ENCODE peak calls at places on chromosomes 12 and 14, in five cellular contexts. Q, T, P, N and R are unnamed samples.

GRCh38 chr12:269216-269615 is 6.6 kb upstream of the SLC6A13 start:
- DNase-seq in N (no peak), P (no peak), Q (no peak), T (no peak), R (no peak)

GRCh38 chr14:21987937-21988336 is 314.3 kb upstream of the OR4E1 start:
- DNase-seq in T (peak; percentile 45), Q (peak; percentile 68), P (peak; percentile 10), N (no peak), R (no peak)

GRCh38 chr12:91058821-91059220 is 997 bp upstream of the KERA start:
- DNase-seq in T (no peak), N (no peak), Q (no peak), P (no peak), R (no peak)

GRCh38 chr12:26874501-26875296 is 41.7 kb upstream of the ITPR2 start:
- DNase-seq in T (no peak), N (no peak), P (no peak), Q (no peak), R (peak; percentile 68)

GRCh38 chr12:123608192-123608591 is 6.3 kb downstream of the DDX55 start:
- DNase-seq in T (no peak), P (no peak), N (no peak), Q (no peak), R (no peak)

GRCh38 chr12:109738878-109739665 is 25.4 kb downstream of the FAM222A start:
- DNase-seq in P (no peak), T (no peak), N (no peak), Q (no peak), R (no peak)

GRCh38 chr14:81990312-81990761 is 456.7 kb upstream of the SEL1L start:
- DNase-seq in Q (peak; percentile 33), T (peak; percentile 18), N (no peak), P (peak; percentile 12), R (peak; percentile 16)

GRCh38 chr14:50736932-50737419 is 68.9 kb upstream of the SAV1 start:
- DNase-seq in Q (no peak), P (no peak), T (no peak), N (no peak), R (peak; percentile 79)

GRCh38 chr12:14403711-14404164 is 38.3 kb downstream of the ATF7IP start:
- DNase-seq in T (no peak), P (peak; percentile 14), Q (no peak), N (no peak), R (peak; percentile 49)

GRCh38 chr12:95218164-95218851 is 701 bp downstream of the VEZT start:
- DNase-seq in Q (no peak), N (no peak), T (no peak), P (no peak), R (peak; percentile 39)

GRCh38 chr12:60494249-60494648 is 898.4 kb downstream of the SLC16A7 start:
- DNase-seq in Q (peak; percentile 32), N (no peak), T (peak; percentile 31), P (no peak), R (no peak)

GRCh38 chr14:93688239-93688666 is 100.0 kb downstream of the PRIMA1 start:
- DNase-seq in T (no peak), Q (no peak), P (no peak), N (peak; percentile 85), R (no peak)

GRCh38 chr12:31570880-31571279 is 20.1 kb downstream of the DENND5B start:
- DNase-seq in Q (peak; percentile 45), T (no peak), N (no peak), P (no peak), R (no peak)

GRCh38 chr14:102232348-102232625 is 72.7 kb downstream of the MOK start:
- DNase-seq in T (no peak), N (no peak), Q (no peak), P (no peak), R (no peak)

GRCh38 chr12:47867496-47867941 is 37.3 kb downstream of the VDR start:
- DNase-seq in Q (no peak), T (no peak), N (no peak), P (peak; percentile 46), R (no peak)

GRCh38 chr12:47864646-47865235 is 40.1 kb downstream of the VDR start:
- DNase-seq in Q (no peak), N (no peak), T (no peak), P (no peak), R (no peak)

GRCh38 chr12:47870175-47870781 is 34.5 kb downstream of the VDR start:
- DNase-seq in N (peak; percentile 17), T (no peak), Q (peak; percentile 54), P (no peak), R (peak; percentile 43)

GRCh38 chr12:47868041-47868440 is 36.8 kb downstream of the VDR start:
- DNase-seq in T (no peak), Q (no peak), P (no peak), N (no peak), R (no peak)

GRCh38 chr12:47868552-47869031 is 36.2 kb downstream of the VDR start:
- DNase-seq in P (no peak), Q (no peak), T (no peak), N (no peak), R (peak; percentile 76)
- TF ChIP-seq SIN3A in P (no peak), Q (no peak), T (no peak), N (no peak), R (no peak)

DNA sequence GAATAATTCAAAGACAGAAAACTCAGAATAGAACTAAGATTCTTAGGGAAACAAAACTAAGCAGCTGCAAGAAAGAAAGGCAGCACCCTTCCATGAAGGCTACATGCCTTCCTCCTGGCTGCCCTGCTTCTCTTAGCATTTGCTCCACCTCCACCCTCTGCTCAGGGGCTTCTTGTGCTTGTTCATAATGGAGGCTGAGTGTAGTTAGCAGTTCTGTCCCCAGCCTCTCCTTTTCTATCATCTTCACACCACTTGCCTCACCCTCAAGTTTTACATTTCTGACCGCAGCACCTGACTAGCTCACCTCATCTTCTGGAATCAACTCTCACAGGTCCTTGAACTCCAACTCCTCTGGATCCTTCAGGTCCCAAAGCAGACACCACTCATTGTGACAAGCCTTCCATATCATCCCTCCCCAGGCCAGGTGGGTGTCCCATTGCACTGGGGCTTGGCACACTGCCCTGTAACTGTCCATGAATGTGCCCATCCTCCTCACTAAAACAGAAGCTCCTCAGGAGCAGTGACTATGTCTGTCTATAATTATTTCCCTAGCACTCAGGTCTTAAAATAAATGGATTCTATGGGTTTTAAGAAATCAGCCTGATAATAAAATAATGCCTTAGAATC is 139.1 kb downstream of the TMTC1 start:
- DNase-seq in T (no peak), Q (no peak), P (no peak), N (no peak), R (no peak)
- TF ChIP-seq ZNF274 in T (no peak), Q (no peak), P (no peak), N (no peak), R (no peak)

GRCh38 chr12:121499929-121500793 is 80.7 kb downstream of the KDM2B start:
- DNase-seq in Q (peak; percentile 57), N (no peak), P (peak; percentile 92), T (peak; percentile 21), R (no peak)
- TF ChIP-seq SIN3A in Q (no peak), N (no peak), P (no peak), T (no peak), R (no peak)

GRCh38 chr12:97168804-97169203 is 261.7 kb downstream of the NEDD1 start:
- DNase-seq in T (no peak), N (no peak), P (no peak), Q (no peak), R (no peak)
- TF ChIP-seq ZNF274 in T (no peak), N (no peak), P (no peak), Q (no peak), R (no peak)

GRCh38 chr14:61322011-61322798 is 826 bp downstream of the PRKCH start:
- DNase-seq in N (no peak), T (no peak), P (no peak), Q (no peak), R (no peak)
- TF ChIP-seq SIN3A in N (no peak), T (peak; percentile 75), P (no peak), Q (no peak), R (no peak)

DNA sequence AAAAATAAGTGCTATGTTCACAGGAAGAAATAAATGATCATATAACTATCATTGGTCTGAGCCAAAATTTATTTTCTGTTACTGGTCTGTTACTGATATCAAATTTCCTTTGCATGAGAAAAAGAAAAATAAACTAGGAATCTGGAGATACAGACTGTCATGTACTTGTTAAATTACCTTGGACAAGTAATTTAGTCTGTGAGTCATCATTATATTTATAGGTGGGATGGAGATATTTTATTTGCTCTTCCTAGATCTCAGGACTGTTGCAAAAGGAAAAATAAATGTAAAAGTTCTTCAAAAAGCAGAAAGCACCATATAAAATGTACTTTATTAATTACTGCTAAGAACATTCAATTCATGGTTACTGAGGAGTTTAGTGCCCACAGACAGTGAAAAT is 174.4 kb downstream of the PTPRO start:
- DNase-seq in T (no peak), N (no peak), P (no peak), Q (no peak), R (no peak)
- TF ChIP-seq ZNF274 in T (no peak), N (no peak), P (no peak), Q (no peak), R (no peak)

GRCh38 chr12:46071769-46072624 is 81.6 kb upstream of the SCAF11 start:
- DNase-seq in T (peak; percentile 58), P (peak; percentile 52), N (peak; percentile 46), Q (peak; percentile 46), R (peak; percentile 57)

GRCh38 chr12:46071335-46071734 is 81.0 kb upstream of the SCAF11 start:
- DNase-seq in Q (no peak), N (no peak), P (no peak), T (no peak), R (no peak)

DNA sequence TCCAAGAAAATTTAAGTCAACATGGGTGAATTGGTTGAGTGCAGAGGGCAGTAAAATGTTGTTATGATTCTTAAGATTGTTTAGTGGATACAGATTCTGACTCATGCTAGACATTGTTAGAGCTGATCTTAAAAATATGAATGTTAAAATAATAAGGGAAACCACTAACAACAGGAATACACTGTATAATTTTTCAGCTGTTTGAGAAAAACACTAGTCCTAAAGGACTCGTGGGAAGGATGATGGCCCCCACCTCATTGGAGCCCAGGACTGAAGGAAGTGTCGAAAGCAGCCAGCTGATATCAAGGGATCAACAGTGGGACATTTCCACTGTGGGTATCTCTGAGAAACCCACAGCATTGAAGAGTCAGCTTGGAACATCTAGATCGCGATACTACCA is 82.9 kb upstream of the SCAF11 start:
- DNase-seq in P (no peak), T (no peak), N (no peak), Q (no peak), R (no peak)
- TF ChIP-seq SIN3A in P (no peak), T (no peak), N (no peak), Q (no peak), R (no peak)